ENCODE peak calls at places on chromosomes 7 and 10, in six cellular contexts. One of them, this sample, is unnamed.

GRCh38 chr7:121313793-121314676 is 14.8 kb upstream of the WNT16 start:
- DNase-seq in uterus: no peak
- DNase-seq in ovary: no peak
- DNase-seq in heart left ventricle: no peak
- DNase-seq in endothelial cell of umbilical vein: no peak
- DNase-seq in lower leg skin: no peak
- DNase-seq in this sample: no peak

GRCh38 chr7:148485618-148486017 is 104.9 kb upstream of the C7orf33 start:
- DNase-seq in uterus: no peak
- DNase-seq in ovary: no peak
- DNase-seq in heart left ventricle: no peak
- DNase-seq in endothelial cell of umbilical vein: no peak
- DNase-seq in lower leg skin: no peak
- DNase-seq in this sample: no peak

GRCh38 chr10:124285587-124286527 is 132.9 kb downstream of the OAT start:
- DNase-seq in uterus: no peak
- DNase-seq in ovary: no peak
- DNase-seq in heart left ventricle: no peak
- DNase-seq in endothelial cell of umbilical vein: no peak
- DNase-seq in lower leg skin: peak
- DNase-seq in this sample: no peak

GRCh38 chr7:150923191-150923590 is 54.9 kb downstream of the KCNH2 start:
- DNase-seq in uterus: no peak
- DNase-seq in ovary: no peak
- DNase-seq in heart left ventricle: no peak
- DNase-seq in endothelial cell of umbilical vein: peak
- DNase-seq in lower leg skin: no peak
- DNase-seq in this sample: no peak

GRCh38 chr10:59337254-59337653 is 25.1 kb downstream of the FAM13C start:
- DNase-seq in uterus: peak
- DNase-seq in ovary: peak
- DNase-seq in heart left ventricle: peak
- DNase-seq in endothelial cell of umbilical vein: peak
- DNase-seq in lower leg skin: no peak
- DNase-seq in this sample: no peak

GRCh38 chr7:30020535-30020934 is 6.0 kb downstream of the FKBP14 start:
- DNase-seq in uterus: no peak
- DNase-seq in ovary: no peak
- DNase-seq in heart left ventricle: no peak
- DNase-seq in endothelial cell of umbilical vein: no peak
- DNase-seq in lower leg skin: no peak
- DNase-seq in this sample: no peak

GRCh38 chr10:99648717-99649116 is 10.6 kb upstream of the ENTPD7 start:
- DNase-seq in uterus: no peak
- DNase-seq in ovary: no peak
- DNase-seq in heart left ventricle: no peak
- DNase-seq in endothelial cell of umbilical vein: no peak
- DNase-seq in lower leg skin: no peak
- DNase-seq in this sample: no peak

GRCh38 chr10:22649390-22649841 is 65.0 kb downstream of the PIP4K2A start:
- DNase-seq in uterus: no peak
- DNase-seq in ovary: no peak
- DNase-seq in heart left ventricle: no peak
- DNase-seq in endothelial cell of umbilical vein: peak
- DNase-seq in lower leg skin: no peak
- DNase-seq in this sample: no peak

GRCh38 chr10:93844979-93845626 is 48.7 kb upstream of the SLC35G1 start:
- DNase-seq in uterus: no peak
- DNase-seq in ovary: no peak
- DNase-seq in heart left ventricle: no peak
- DNase-seq in endothelial cell of umbilical vein: no peak
- DNase-seq in lower leg skin: no peak
- DNase-seq in this sample: no peak

GRCh38 chr7:106072715-106073091 is 39.4 kb downstream of the SYPL1 start:
- DNase-seq in uterus: no peak
- DNase-seq in ovary: no peak
- DNase-seq in heart left ventricle: no peak
- DNase-seq in endothelial cell of umbilical vein: no peak
- DNase-seq in lower leg skin: peak
- DNase-seq in this sample: no peak

GRCh38 chr10:97210576-97210975 is 24.8 kb upstream of the SLIT1 start:
- DNase-seq in uterus: peak
- DNase-seq in ovary: peak
- DNase-seq in heart left ventricle: peak
- DNase-seq in endothelial cell of umbilical vein: peak
- DNase-seq in lower leg skin: peak
- DNase-seq in this sample: peak

GRCh38 chr10:113132651-113133088 is 182.6 kb downstream of the TCF7L2 start:
- DNase-seq in uterus: no peak
- DNase-seq in ovary: no peak
- DNase-seq in heart left ventricle: no peak
- DNase-seq in endothelial cell of umbilical vein: no peak
- DNase-seq in lower leg skin: no peak
- DNase-seq in this sample: no peak

GRCh38 chr7:45893996-45894664 is 5.8 kb downstream of the IGFBP1 start:
- DNase-seq in uterus: no peak
- DNase-seq in ovary: no peak
- DNase-seq in heart left ventricle: no peak
- DNase-seq in endothelial cell of umbilical vein: no peak
- DNase-seq in lower leg skin: no peak
- DNase-seq in this sample: no peak

GRCh38 chr10:84333864-84334451 is 5.6 kb downstream of the CCSER2 start:
- DNase-seq in uterus: no peak
- DNase-seq in ovary: no peak
- DNase-seq in heart left ventricle: no peak
- DNase-seq in endothelial cell of umbilical vein: no peak
- DNase-seq in lower leg skin: no peak
- DNase-seq in this sample: peak

GRCh38 chr7:73577627-73578341 is 595 bp downstream of the TBL2 start:
- DNase-seq in uterus: no peak
- DNase-seq in ovary: no peak
- DNase-seq in heart left ventricle: peak
- DNase-seq in endothelial cell of umbilical vein: peak
- DNase-seq in lower leg skin: no peak
- DNase-seq in this sample: no peak

GRCh38 chr7:87318741-87319140 is 26.7 kb upstream of the CROT start:
- DNase-seq in uterus: no peak
- DNase-seq in ovary: no peak
- DNase-seq in heart left ventricle: no peak
- DNase-seq in endothelial cell of umbilical vein: no peak
- DNase-seq in lower leg skin: no peak
- DNase-seq in this sample: no peak

GRCh38 chr7:123096976-123097375 is 101.5 kb upstream of the TAS2R16 start:
- DNase-seq in uterus: no peak
- DNase-seq in ovary: no peak
- DNase-seq in heart left ventricle: no peak
- DNase-seq in endothelial cell of umbilical vein: no peak
- DNase-seq in lower leg skin: no peak
- DNase-seq in this sample: no peak

GRCh38 chr7:125424721-125425120 is 495.1 kb upstream of the POT1 start:
- DNase-seq in uterus: no peak
- DNase-seq in ovary: no peak
- DNase-seq in heart left ventricle: no peak
- DNase-seq in endothelial cell of umbilical vein: peak
- DNase-seq in lower leg skin: no peak
- DNase-seq in this sample: no peak

GRCh38 chr10:8163824-8164223 is 109.3 kb downstream of the GATA3 start:
- DNase-seq in uterus: no peak
- DNase-seq in ovary: no peak
- DNase-seq in heart left ventricle: no peak
- DNase-seq in endothelial cell of umbilical vein: no peak
- DNase-seq in lower leg skin: no peak
- DNase-seq in this sample: no peak

GRCh38 chr7:54076619-54077018 is 465.6 kb upstream of the VSTM2A start:
- DNase-seq in uterus: no peak
- DNase-seq in ovary: no peak
- DNase-seq in heart left ventricle: no peak
- DNase-seq in endothelial cell of umbilical vein: no peak
- DNase-seq in lower leg skin: no peak
- DNase-seq in this sample: no peak

GRCh38 chr10:63470928-63471327 is 5.2 kb upstream of the JMJD1C start:
- DNase-seq in uterus: no peak
- DNase-seq in ovary: no peak
- DNase-seq in heart left ventricle: no peak
- DNase-seq in endothelial cell of umbilical vein: no peak
- DNase-seq in lower leg skin: no peak
- DNase-seq in this sample: no peak

GRCh38 chr7:151744656-151745055 is 132.3 kb downstream of the PRKAG2 start:
- DNase-seq in uterus: no peak
- DNase-seq in ovary: no peak
- DNase-seq in heart left ventricle: no peak
- DNase-seq in endothelial cell of umbilical vein: no peak
- DNase-seq in lower leg skin: no peak
- DNase-seq in this sample: no peak

GRCh38 chr7:93011351-93012294 is 106.2 kb downstream of the SAMD9 start:
- DNase-seq in uterus: no peak
- DNase-seq in ovary: no peak
- DNase-seq in heart left ventricle: no peak
- DNase-seq in endothelial cell of umbilical vein: peak
- DNase-seq in lower leg skin: no peak
- DNase-seq in this sample: peak

GRCh38 chr10:59880976-59881510 is 25.3 kb downstream of the CCDC6 start:
- DNase-seq in uterus: no peak
- DNase-seq in ovary: no peak
- DNase-seq in heart left ventricle: no peak
- DNase-seq in endothelial cell of umbilical vein: no peak
- DNase-seq in lower leg skin: no peak
- DNase-seq in this sample: no peak

GRCh38 chr10:118272090-118272775 is 69.9 kb downstream of the FAM204A start:
- DNase-seq in uterus: peak
- DNase-seq in ovary: no peak
- DNase-seq in heart left ventricle: no peak
- DNase-seq in endothelial cell of umbilical vein: no peak
- DNase-seq in lower leg skin: no peak
- DNase-seq in this sample: no peak

GRCh38 chr10:103038570-103038969 is 120.5 kb downstream of the CNNM2 start:
- DNase-seq in uterus: no peak
- DNase-seq in ovary: no peak
- DNase-seq in heart left ventricle: no peak
- DNase-seq in endothelial cell of umbilical vein: no peak
- DNase-seq in lower leg skin: no peak
- DNase-seq in this sample: no peak

GRCh38 chr7:151243411-151244155 is 4.9 kb downstream of the SMARCD3 start:
- DNase-seq in uterus: no peak
- DNase-seq in ovary: no peak
- DNase-seq in heart left ventricle: peak
- DNase-seq in endothelial cell of umbilical vein: no peak
- DNase-seq in lower leg skin: peak
- DNase-seq in this sample: no peak

GRCh38 chr10:52597189-52597863 is 175.3 kb downstream of the MBL2 start:
- DNase-seq in uterus: no peak
- DNase-seq in ovary: no peak
- DNase-seq in heart left ventricle: no peak
- DNase-seq in endothelial cell of umbilical vein: peak
- DNase-seq in lower leg skin: no peak
- DNase-seq in this sample: no peak

GRCh38 chr7:68063171-68063570 is 1066.5 kb downstream of the TYW1 start:
- DNase-seq in uterus: no peak
- DNase-seq in ovary: no peak
- DNase-seq in heart left ventricle: no peak
- DNase-seq in endothelial cell of umbilical vein: no peak
- DNase-seq in lower leg skin: no peak
- DNase-seq in this sample: no peak

GRCh38 chr10:119304541-119304940 is 97.2 kb downstream of the GRK5 start:
- DNase-seq in uterus: no peak
- DNase-seq in ovary: no peak
- DNase-seq in heart left ventricle: peak
- DNase-seq in endothelial cell of umbilical vein: no peak
- DNase-seq in lower leg skin: no peak
- DNase-seq in this sample: no peak

GRCh38 chr10:112950714-112951348 is 784 bp downstream of the TCF7L2 start:
- DNase-seq in uterus: peak
- DNase-seq in ovary: peak
- DNase-seq in heart left ventricle: peak
- DNase-seq in endothelial cell of umbilical vein: peak
- DNase-seq in lower leg skin: peak
- DNase-seq in this sample: no peak

GRCh38 chr10:80497187-80498038 is 40.3 kb upstream of the SH2D4B start:
- DNase-seq in uterus: peak
- DNase-seq in ovary: no peak
- DNase-seq in heart left ventricle: peak
- DNase-seq in endothelial cell of umbilical vein: peak
- DNase-seq in lower leg skin: peak
- DNase-seq in this sample: no peak

GRCh38 chr10:80498039-80498832 is 39.5 kb upstream of the SH2D4B start:
- DNase-seq in uterus: no peak
- DNase-seq in ovary: no peak
- DNase-seq in heart left ventricle: no peak
- DNase-seq in endothelial cell of umbilical vein: peak
- DNase-seq in lower leg skin: no peak
- DNase-seq in this sample: no peak

GRCh38 chr10:80500572-80501380 is 36.9 kb upstream of the SH2D4B start:
- DNase-seq in uterus: no peak
- DNase-seq in ovary: no peak
- DNase-seq in heart left ventricle: peak
- DNase-seq in endothelial cell of umbilical vein: no peak
- DNase-seq in lower leg skin: peak
- DNase-seq in this sample: no peak

GRCh38 chr10:80496555-80497172 is 41.0 kb upstream of the SH2D4B start:
- DNase-seq in uterus: no peak
- DNase-seq in ovary: no peak
- DNase-seq in heart left ventricle: no peak
- DNase-seq in endothelial cell of umbilical vein: no peak
- DNase-seq in lower leg skin: no peak
- DNase-seq in this sample: no peak

GRCh38 chr10:80498833-80499671 is 38.6 kb upstream of the SH2D4B start:
- DNase-seq in uterus: peak
- DNase-seq in ovary: peak
- DNase-seq in heart left ventricle: peak
- DNase-seq in endothelial cell of umbilical vein: peak
- DNase-seq in lower leg skin: peak
- DNase-seq in this sample: peak
- TF ChIP-seq POLR2A in uterus: no peak
- TF ChIP-seq POLR2A in ovary: no peak
- TF ChIP-seq POLR2A in heart left ventricle: peak
- TF ChIP-seq POLR2A in endothelial cell of umbilical vein: no peak
- TF ChIP-seq POLR2A in lower leg skin: no peak
- TF ChIP-seq POLR2A in this sample: no peak

GRCh38 chr10:95656291-95657164 is at the start of gene ALDH18A1:
- DNase-seq in uterus: peak
- DNase-seq in ovary: peak
- DNase-seq in heart left ventricle: peak
- DNase-seq in endothelial cell of umbilical vein: peak
- DNase-seq in lower leg skin: peak
- DNase-seq in this sample: peak
- TF ChIP-seq POLR2A in uterus: no peak
- TF ChIP-seq POLR2A in ovary: peak
- TF ChIP-seq POLR2A in heart left ventricle: peak
- TF ChIP-seq POLR2A in endothelial cell of umbilical vein: peak
- TF ChIP-seq POLR2A in lower leg skin: no peak
- TF ChIP-seq POLR2A in this sample: peak

GRCh38 chr7:108308276-108308675 is 148.0 kb downstream of the NRCAM start:
- DNase-seq in uterus: no peak
- DNase-seq in ovary: no peak
- DNase-seq in heart left ventricle: no peak
- DNase-seq in endothelial cell of umbilical vein: no peak
- DNase-seq in lower leg skin: no peak
- DNase-seq in this sample: no peak
- TF ChIP-seq POLR2A in uterus: no peak
- TF ChIP-seq POLR2A in ovary: no peak
- TF ChIP-seq POLR2A in heart left ventricle: no peak
- TF ChIP-seq POLR2A in endothelial cell of umbilical vein: no peak
- TF ChIP-seq POLR2A in lower leg skin: no peak
- TF ChIP-seq POLR2A in this sample: no peak

GRCh38 chr10:78302989-78303854 is 269.6 kb downstream of the RPS24 start:
- DNase-seq in uterus: peak
- DNase-seq in ovary: peak
- DNase-seq in heart left ventricle: peak
- DNase-seq in endothelial cell of umbilical vein: peak
- DNase-seq in lower leg skin: peak
- DNase-seq in this sample: peak
- TF ChIP-seq POLR2A in uterus: peak
- TF ChIP-seq POLR2A in ovary: no peak
- TF ChIP-seq POLR2A in heart left ventricle: peak
- TF ChIP-seq POLR2A in endothelial cell of umbilical vein: peak
- TF ChIP-seq POLR2A in lower leg skin: no peak
- TF ChIP-seq POLR2A in this sample: peak